ENCODE peak calls at places on chromosomes 2 and 18, in seven cellular contexts. K is esophagus squamous epithelium, W is heart right ventricle, R is cardiac muscle cell, X is NCI-H82, U is aorta, D is iPS-NIHi11. Q is an unnamed sample.

GRCh38 chr2:105502625-105503334 is 103.9 kb upstream of the FHL2 start:
- DNase-seq in U (no peak), R (no peak), K (no peak), W (no peak), X (no peak), D (no peak), Q (no peak)

GRCh38 chr2:127448526-127448925 is 30.3 kb downstream of the PROC start:
- DNase-seq in D (no peak), K (no peak), X (no peak), W (no peak), R (no peak), U (no peak), Q (no peak)

GRCh38 chr2:202265467-202266277 is at the start of gene NOP58:
- DNase-seq in K (peak), U (peak), D (peak), R (peak), W (peak), X (peak), Q (peak)

GRCh38 chr2:175807031-175807873 is 194.8 kb downstream of the LNPK start:
- DNase-seq in X (no peak), U (no peak), K (no peak), W (no peak), R (peak), D (no peak), Q (no peak)

GRCh38 chr2:46549159-46549902 is 70.0 kb downstream of the TMEM247 start:
- DNase-seq in W (no peak), D (no peak), R (no peak), X (no peak), U (no peak), K (no peak), Q (no peak)

GRCh38 chr2:44934962-44935853 is 6.3 kb upstream of the SIX3 start:
- DNase-seq in U (no peak), W (no peak), D (no peak), K (no peak), X (peak), R (no peak), Q (no peak)

GRCh38 chr2:222903234-222904220 is 42.7 kb downstream of the ACSL3 start:
- DNase-seq in U (no peak), D (peak), K (peak), X (peak), R (peak), W (peak), Q (no peak)

GRCh38 chr2:154740360-154740759 is 41.9 kb downstream of the KCNJ3 start:
- DNase-seq in K (no peak), U (no peak), W (no peak), X (peak), R (no peak), D (no peak), Q (no peak)

GRCh38 chr2:9288233-9288632 is 81.6 kb downstream of the ASAP2 start:
- DNase-seq in R (no peak), D (no peak), X (no peak), U (no peak), K (no peak), W (no peak), Q (no peak)

GRCh38 chr2:232335859-232336215 is 42.7 kb upstream of the ALPP start:
- DNase-seq in U (no peak), K (no peak), W (no peak), X (no peak), D (no peak), R (no peak), Q (no peak)

GRCh38 chr2:19140463-19141208 is 217.8 kb downstream of the OSR1 start:
- DNase-seq in D (peak), U (no peak), K (no peak), X (peak), W (no peak), R (no peak), Q (no peak)

GRCh38 chr2:216516730-216517350 is 18.2 kb downstream of the RPL37A start:
- DNase-seq in U (no peak), W (no peak), D (peak), X (peak), K (no peak), R (peak), Q (no peak)

GRCh38 chr2:172098650-172099471 is 3.8 kb downstream of the DLX2 start:
- DNase-seq in R (peak), W (no peak), K (no peak), U (no peak), X (peak), D (peak), Q (no peak)

GRCh38 chr2:236600892-236601291 is 31.3 kb downstream of the ACKR3 start:
- DNase-seq in U (no peak), R (no peak), K (no peak), D (no peak), W (no peak), X (no peak), Q (no peak)

GRCh38 chr18:74778191-74778847 is 180.6 kb downstream of the ZNF407 start:
- DNase-seq in X (no peak), W (no peak), U (no peak), R (no peak), K (no peak), D (no peak), Q (no peak)

GRCh38 chr2:158079672-158080071 is 22.0 kb upstream of the UPP2 start:
- DNase-seq in D (no peak), X (peak), R (no peak), U (no peak), W (no peak), K (no peak), Q (no peak)

GRCh38 chr2:96602330-96602823 is 35.7 kb downstream of the KANSL3 start:
- DNase-seq in K (no peak), W (no peak), R (no peak), X (no peak), U (no peak), D (peak), Q (no peak)

GRCh38 chr18:6294119-6294784 is 120.5 kb downstream of the L3MBTL4 start:
- DNase-seq in R (no peak), U (peak), D (no peak), K (no peak), W (peak), X (no peak), Q (no peak)

GRCh38 chr2:46497726-46498125 is 18.4 kb downstream of the TMEM247 start:
- DNase-seq in K (no peak), D (no peak), X (no peak), R (no peak), U (no peak), W (no peak), Q (no peak)

GRCh38 chr2:213806125-213806726 is 522.0 kb downstream of the SPAG16 start:
- DNase-seq in U (no peak), W (no peak), D (peak), R (peak), K (no peak), X (peak), Q (no peak)

GRCh38 chr2:20485989-20486388 is 39.1 kb downstream of the RHOB start:
- DNase-seq in R (no peak), W (no peak), X (no peak), D (no peak), U (no peak), K (no peak), Q (no peak)

GRCh38 chr2:23508066-23508390 is 123.0 kb downstream of the KLHL29 start:
- DNase-seq in D (no peak), X (no peak), K (no peak), W (no peak), U (peak), R (no peak), Q (no peak)

GRCh38 chr2:88170472-88170892 is 336 bp downstream of the THNSL2 start:
- DNase-seq in K (no peak), D (peak), X (no peak), R (no peak), U (peak), W (peak), Q (no peak)

GRCh38 chr2:170530284-170530745 is 184.8 kb upstream of the SP5 start:
- DNase-seq in U (peak), R (peak), W (peak), D (peak), X (peak), K (no peak), Q (no peak)

GRCh38 chr2:131035826-131036231 is 57.4 kb downstream of the FAM168B start:
- DNase-seq in D (no peak), U (no peak), K (no peak), W (no peak), X (no peak), R (peak), Q (no peak)

GRCh38 chr2:195513119-195513518 is 143.9 kb upstream of the SLC39A10 start:
- DNase-seq in D (no peak), R (peak), K (no peak), X (no peak), U (no peak), W (no peak), Q (no peak)

GRCh38 chr2:144914622-144915230 is 394.8 kb upstream of the ZEB2 start:
- DNase-seq in K (no peak), U (no peak), X (no peak), R (no peak), W (no peak), D (no peak), Q (no peak)

GRCh38 chr18:23981369-23981768 is 33.2 kb upstream of the TTC39C start:
- DNase-seq in D (no peak), U (no peak), R (peak), W (no peak), K (no peak), X (peak), Q (no peak)

GRCh38 chr2:64202206-64202864 is 58.1 kb upstream of the PELI1 start:
- DNase-seq in W (no peak), U (no peak), K (no peak), X (no peak), R (no peak), D (no peak), Q (no peak)

GRCh38 chr2:172066394-172066863 is 18.9 kb upstream of the DLX1 start:
- DNase-seq in W (no peak), K (no peak), U (no peak), R (no peak), D (no peak), X (no peak), Q (no peak)

GRCh38 chr2:119338826-119339561 is 27.6 kb downstream of the C2orf76 start:
- DNase-seq in X (no peak), U (peak), D (no peak), W (peak), K (no peak), R (no peak), Q (no peak)

GRCh38 chr2:170314744-170315447 is 136.9 kb downstream of the MYO3B start:
- DNase-seq in R (no peak), K (no peak), X (no peak), U (no peak), W (no peak), D (no peak), Q (no peak)

GRCh38 chr2:43898134-43898957 is 59.6 kb downstream of the ABCG8 start:
- DNase-seq in W (no peak), R (peak), K (no peak), X (peak), U (no peak), D (peak), Q (no peak)